ENCODE peak calls at places on chromosomes 12 and 14, in seven cellular contexts. One of them, this sample, is unnamed.

GRCh38 chr12:108538796-108539195 is 22.2 kb downstream of the SART3 start:
- DNase-seq in upper lobe of right lung: no peak
- DNase-seq in RWPE1: no peak
- DNase-seq in LNCaP clone FGC: no peak
- DNase-seq in HTR-8/SVneo: no peak
- DNase-seq in activated CD4-positive, alpha-beta T cell treated with anti-CD3 and anti-CD28 coated beads, Interleukin-2, amount 50 U/mL, for 48 hours: no peak
- DNase-seq in fibroblast of the aortic adventitia: no peak
- DNase-seq in this sample: no peak

GRCh38 chr12:130634866-130635265 is 81.2 kb downstream of the RIMBP2 start:
- DNase-seq in activated CD4-positive, alpha-beta T cell treated with anti-CD3 and anti-CD28 coated beads, Interleukin-2, amount 50 U/mL, for 48 hours: no peak
- DNase-seq in HTR-8/SVneo: no peak
- DNase-seq in RWPE1: no peak
- DNase-seq in LNCaP clone FGC: no peak
- DNase-seq in fibroblast of the aortic adventitia: no peak
- DNase-seq in upper lobe of right lung: no peak
- DNase-seq in this sample: no peak

GRCh38 chr12:124525455-124525854 is 42.0 kb downstream of the NCOR2 start:
- DNase-seq in activated CD4-positive, alpha-beta T cell treated with anti-CD3 and anti-CD28 coated beads, Interleukin-2, amount 50 U/mL, for 48 hours: no peak
- DNase-seq in upper lobe of right lung: no peak
- DNase-seq in RWPE1: no peak
- DNase-seq in LNCaP clone FGC: no peak
- DNase-seq in fibroblast of the aortic adventitia: no peak
- DNase-seq in HTR-8/SVneo: no peak
- DNase-seq in this sample: no peak

GRCh38 chr12:101768781-101769180 is 29.5 kb upstream of the SYCP3 start:
- DNase-seq in fibroblast of the aortic adventitia: no peak
- DNase-seq in HTR-8/SVneo: no peak
- DNase-seq in RWPE1: no peak
- DNase-seq in activated CD4-positive, alpha-beta T cell treated with anti-CD3 and anti-CD28 coated beads, Interleukin-2, amount 50 U/mL, for 48 hours: no peak
- DNase-seq in upper lobe of right lung: no peak
- DNase-seq in LNCaP clone FGC: no peak
- DNase-seq in this sample: no peak

GRCh38 chr14:77157716-77158115 is 16.1 kb upstream of the ZDHHC22 start:
- DNase-seq in upper lobe of right lung: no peak
- DNase-seq in LNCaP clone FGC: no peak
- DNase-seq in RWPE1: no peak
- DNase-seq in HTR-8/SVneo: no peak
- DNase-seq in activated CD4-positive, alpha-beta T cell treated with anti-CD3 and anti-CD28 coated beads, Interleukin-2, amount 50 U/mL, for 48 hours: no peak
- DNase-seq in fibroblast of the aortic adventitia: no peak
- DNase-seq in this sample: no peak

GRCh38 chr14:100815478-100816285 is 10.2 kb upstream of the MEG3 start:
- DNase-seq in fibroblast of the aortic adventitia: peak; percentile 20
- DNase-seq in HTR-8/SVneo: no peak
- DNase-seq in LNCaP clone FGC: no peak
- DNase-seq in RWPE1: no peak
- DNase-seq in upper lobe of right lung: no peak
- DNase-seq in activated CD4-positive, alpha-beta T cell treated with anti-CD3 and anti-CD28 coated beads, Interleukin-2, amount 50 U/mL, for 48 hours: no peak
- DNase-seq in this sample: no peak

GRCh38 chr14:39469094-39469710 is 37.0 kb upstream of the FBXO33 start:
- DNase-seq in HTR-8/SVneo: no peak
- DNase-seq in fibroblast of the aortic adventitia: peak; percentile 8
- DNase-seq in activated CD4-positive, alpha-beta T cell treated with anti-CD3 and anti-CD28 coated beads, Interleukin-2, amount 50 U/mL, for 48 hours: peak; percentile 36
- DNase-seq in LNCaP clone FGC: no peak
- DNase-seq in upper lobe of right lung: no peak
- DNase-seq in RWPE1: no peak
- DNase-seq in this sample: peak; percentile 49

GRCh38 chr14:105902131-105902898 is 375.9 kb downstream of the TMEM121 start:
- DNase-seq in upper lobe of right lung: no peak
- DNase-seq in activated CD4-positive, alpha-beta T cell treated with anti-CD3 and anti-CD28 coated beads, Interleukin-2, amount 50 U/mL, for 48 hours: no peak
- DNase-seq in HTR-8/SVneo: no peak
- DNase-seq in RWPE1: no peak
- DNase-seq in fibroblast of the aortic adventitia: no peak
- DNase-seq in LNCaP clone FGC: no peak
- DNase-seq in this sample: no peak

GRCh38 chr12:63064080-63064479 is 86.9 kb downstream of the AVPR1A start:
- DNase-seq in upper lobe of right lung: no peak
- DNase-seq in RWPE1: peak; percentile 5
- DNase-seq in activated CD4-positive, alpha-beta T cell treated with anti-CD3 and anti-CD28 coated beads, Interleukin-2, amount 50 U/mL, for 48 hours: no peak
- DNase-seq in HTR-8/SVneo: peak; percentile 20
- DNase-seq in LNCaP clone FGC: no peak
- DNase-seq in fibroblast of the aortic adventitia: peak; percentile 38
- DNase-seq in this sample: no peak

GRCh38 chr14:68682166-68683103 is 110.4 kb downstream of the ZFP36L1 start:
- DNase-seq in fibroblast of the aortic adventitia: peak; percentile 100
- DNase-seq in RWPE1: peak; percentile 79
- DNase-seq in upper lobe of right lung: peak; percentile 46
- DNase-seq in LNCaP clone FGC: no peak
- DNase-seq in activated CD4-positive, alpha-beta T cell treated with anti-CD3 and anti-CD28 coated beads, Interleukin-2, amount 50 U/mL, for 48 hours: no peak
- DNase-seq in HTR-8/SVneo: peak; percentile 99
- DNase-seq in this sample: peak; percentile 52

GRCh38 chr12:116647802-116648201 is 88.6 kb downstream of the MAP1LC3B2 start:
- DNase-seq in HTR-8/SVneo: no peak
- DNase-seq in upper lobe of right lung: no peak
- DNase-seq in fibroblast of the aortic adventitia: no peak
- DNase-seq in RWPE1: no peak
- DNase-seq in LNCaP clone FGC: no peak
- DNase-seq in activated CD4-positive, alpha-beta T cell treated with anti-CD3 and anti-CD28 coated beads, Interleukin-2, amount 50 U/mL, for 48 hours: no peak
- DNase-seq in this sample: no peak

GRCh38 chr12:6345319-6346071 is 3.6 kb upstream of the TNFRSF1A start:
- DNase-seq in HTR-8/SVneo: peak; percentile 92
- DNase-seq in RWPE1: peak; percentile 67
- DNase-seq in upper lobe of right lung: no peak
- DNase-seq in fibroblast of the aortic adventitia: peak; percentile 98
- DNase-seq in LNCaP clone FGC: no peak
- DNase-seq in activated CD4-positive, alpha-beta T cell treated with anti-CD3 and anti-CD28 coated beads, Interleukin-2, amount 50 U/mL, for 48 hours: peak; percentile 50
- DNase-seq in this sample: peak; percentile 70

GRCh38 chr14:26887842-26888241 is 290.0 kb upstream of the NOVA1 start:
- DNase-seq in RWPE1: no peak
- DNase-seq in activated CD4-positive, alpha-beta T cell treated with anti-CD3 and anti-CD28 coated beads, Interleukin-2, amount 50 U/mL, for 48 hours: no peak
- DNase-seq in HTR-8/SVneo: no peak
- DNase-seq in LNCaP clone FGC: no peak
- DNase-seq in fibroblast of the aortic adventitia: peak; percentile 71
- DNase-seq in upper lobe of right lung: no peak
- DNase-seq in this sample: no peak

GRCh38 chr12:100190013-100190394 is 10.6 kb upstream of the ACTR6 start:
- DNase-seq in RWPE1: no peak
- DNase-seq in activated CD4-positive, alpha-beta T cell treated with anti-CD3 and anti-CD28 coated beads, Interleukin-2, amount 50 U/mL, for 48 hours: no peak
- DNase-seq in LNCaP clone FGC: no peak
- DNase-seq in fibroblast of the aortic adventitia: no peak
- DNase-seq in upper lobe of right lung: no peak
- DNase-seq in HTR-8/SVneo: no peak
- DNase-seq in this sample: no peak

GRCh38 chr12:1518486-1518762 is 76.0 kb downstream of the FBXL14 start:
- DNase-seq in activated CD4-positive, alpha-beta T cell treated with anti-CD3 and anti-CD28 coated beads, Interleukin-2, amount 50 U/mL, for 48 hours: no peak
- DNase-seq in RWPE1: no peak
- DNase-seq in HTR-8/SVneo: no peak
- DNase-seq in fibroblast of the aortic adventitia: no peak
- DNase-seq in upper lobe of right lung: no peak
- DNase-seq in LNCaP clone FGC: no peak
- DNase-seq in this sample: no peak

GRCh38 chr12:12319501-12320322 is 30.3 kb downstream of the MANSC1 start:
- DNase-seq in HTR-8/SVneo: no peak
- DNase-seq in RWPE1: no peak
- DNase-seq in upper lobe of right lung: no peak
- DNase-seq in activated CD4-positive, alpha-beta T cell treated with anti-CD3 and anti-CD28 coated beads, Interleukin-2, amount 50 U/mL, for 48 hours: no peak
- DNase-seq in fibroblast of the aortic adventitia: peak; percentile 53
- DNase-seq in LNCaP clone FGC: no peak
- DNase-seq in this sample: no peak

GRCh38 chr12:69619050-69619449 is 8.3 kb upstream of the LRRC10 start:
- DNase-seq in LNCaP clone FGC: no peak
- DNase-seq in fibroblast of the aortic adventitia: no peak
- DNase-seq in upper lobe of right lung: no peak
- DNase-seq in activated CD4-positive, alpha-beta T cell treated with anti-CD3 and anti-CD28 coated beads, Interleukin-2, amount 50 U/mL, for 48 hours: no peak
- DNase-seq in HTR-8/SVneo: no peak
- DNase-seq in RWPE1: no peak
- DNase-seq in this sample: no peak

GRCh38 chr12:51915951-51916350 is 8.6 kb downstream of the ACVRL1 start:
- DNase-seq in LNCaP clone FGC: no peak
- DNase-seq in fibroblast of the aortic adventitia: no peak
- DNase-seq in upper lobe of right lung: no peak
- DNase-seq in RWPE1: no peak
- DNase-seq in HTR-8/SVneo: no peak
- DNase-seq in activated CD4-positive, alpha-beta T cell treated with anti-CD3 and anti-CD28 coated beads, Interleukin-2, amount 50 U/mL, for 48 hours: no peak
- DNase-seq in this sample: no peak

This sample was measured in stimulated activated CD4-positive, alpha-beta T cell treated with anti-CD3 and anti-CD28 coated beads, Interleukin-15, amount 100 ng/mL, for 24 hours.